ENCODE peak calls at places on chromosomes 4 and X, in five cellular contexts. One of them, this sample, is unnamed.

GRCh38 chr4:40918330-40918729 is 168.6 kb downstream of the NSUN7 start:
- DNase-seq in HCT116: no peak
- DNase-seq in GM23338: no peak
- DNase-seq in MM.1S: no peak
- DNase-seq in mammary epithelial cell: no peak
- DNase-seq in this sample: peak; percentile 92

GRCh38 chr4:144674711-144675110 is 28.8 kb downstream of the HHIP start:
- DNase-seq in mammary epithelial cell: no peak
- DNase-seq in GM23338: peak; percentile 43
- DNase-seq in MM.1S: no peak
- DNase-seq in HCT116: no peak
- DNase-seq in this sample: no peak

GRCh38 chrX:100647739-100648138 is 3.7 kb downstream of the SRPX2 start:
- DNase-seq in HCT116: no peak
- DNase-seq in mammary epithelial cell: no peak
- DNase-seq in GM23338: no peak
- DNase-seq in MM.1S: no peak
- DNase-seq in this sample: no peak

GRCh38 chr4:186701273-186701672 is 22.4 kb downstream of the FAT1 start:
- DNase-seq in GM23338: peak; percentile 91
- DNase-seq in MM.1S: no peak
- DNase-seq in mammary epithelial cell: no peak
- DNase-seq in HCT116: no peak
- DNase-seq in this sample: peak; percentile 68

GRCh38 chr4:93718233-93718632 is 110.3 kb upstream of the ATOH1 start:
- DNase-seq in mammary epithelial cell: no peak
- DNase-seq in MM.1S: no peak
- DNase-seq in GM23338: no peak
- DNase-seq in HCT116: no peak
- DNase-seq in this sample: no peak

GRCh38 chrX:30713061-30713525 is 59.9 kb downstream of the GK start:
- DNase-seq in HCT116: peak; percentile 21
- DNase-seq in mammary epithelial cell: peak; percentile 32
- DNase-seq in MM.1S: peak; percentile 83
- DNase-seq in GM23338: peak; percentile 73
- DNase-seq in this sample: peak; percentile 76

GRCh38 chr4:183721207-183722081 is 62.4 kb downstream of the TRAPPC11 start:
- DNase-seq in GM23338: peak; percentile 67
- DNase-seq in HCT116: no peak
- DNase-seq in mammary epithelial cell: no peak
- DNase-seq in MM.1S: peak; percentile 74
- DNase-seq in this sample: peak; percentile 71

GRCh38 chr4:188171551-188171950 is 32.3 kb downstream of the TRIML1 start:
- DNase-seq in GM23338: no peak
- DNase-seq in HCT116: no peak
- DNase-seq in MM.1S: no peak
- DNase-seq in mammary epithelial cell: peak; percentile 75
- DNase-seq in this sample: no peak

GRCh38 chr4:8905236-8905772 is 33.7 kb upstream of the HMX1 start:
- DNase-seq in HCT116: no peak
- DNase-seq in MM.1S: no peak
- DNase-seq in mammary epithelial cell: no peak
- DNase-seq in GM23338: no peak
- DNase-seq in this sample: no peak

GRCh38 chr4:105634402-105634801 is 74.1 kb downstream of the INTS12 start:
- DNase-seq in MM.1S: peak; percentile 68
- DNase-seq in HCT116: no peak
- DNase-seq in GM23338: no peak
- DNase-seq in mammary epithelial cell: no peak
- DNase-seq in this sample: no peak

GRCh38 chr4:150126201-150126879 is 48.1 kb downstream of the DCLK2 start:
- DNase-seq in MM.1S: peak; percentile 49
- DNase-seq in GM23338: no peak
- DNase-seq in mammary epithelial cell: no peak
- DNase-seq in HCT116: no peak
- DNase-seq in this sample: no peak

GRCh38 chrX:66728818-66729271 is 90.0 kb upstream of the EDA2R start:
- DNase-seq in MM.1S: peak; percentile 62
- DNase-seq in GM23338: peak; percentile 68
- DNase-seq in mammary epithelial cell: peak; percentile 55
- DNase-seq in HCT116: no peak
- DNase-seq in this sample: peak; percentile 52

GRCh38 chrX:2540426-2540942 is 39.7 kb upstream of the DHRSX start:
- DNase-seq in MM.1S: no peak
- DNase-seq in HCT116: no peak
- DNase-seq in GM23338: no peak
- DNase-seq in mammary epithelial cell: no peak
- DNase-seq in this sample: no peak

GRCh38 chrX:32868524-32868895 is 342.8 kb downstream of the DMD start:
- DNase-seq in HCT116: no peak
- DNase-seq in MM.1S: no peak
- DNase-seq in GM23338: no peak
- DNase-seq in mammary epithelial cell: no peak
- DNase-seq in this sample: no peak

GRCh38 chr4:15231265-15232091 is 196.4 kb upstream of the C1QTNF7 start:
- DNase-seq in mammary epithelial cell: peak; percentile 68
- DNase-seq in HCT116: peak; percentile 64
- DNase-seq in MM.1S: peak; percentile 77
- DNase-seq in GM23338: peak; percentile 92
- DNase-seq in this sample: peak; percentile 91

GRCh38 chr4:56821394-56822263 is at the start of gene SPINK2:
- DNase-seq in HCT116: peak; percentile 44
- DNase-seq in GM23338: peak; percentile 93
- DNase-seq in MM.1S: peak; percentile 81
- DNase-seq in mammary epithelial cell: no peak
- DNase-seq in this sample: peak; percentile 7

GRCh38 chr4:101348367-101348827 is 1.1 kb upstream of the PPP3CA start:
- DNase-seq in mammary epithelial cell: peak; percentile 40
- DNase-seq in GM23338: peak; percentile 52
- DNase-seq in MM.1S: no peak
- DNase-seq in HCT116: no peak
- DNase-seq in this sample: peak; percentile 35

GRCh38 chr4:76709454-76709853 is 188.5 kb downstream of the SOWAHB start:
- DNase-seq in MM.1S: no peak
- DNase-seq in GM23338: no peak
- DNase-seq in mammary epithelial cell: no peak
- DNase-seq in HCT116: no peak
- DNase-seq in this sample: no peak

GRCh38 chrX:104359124-104359523 is 104.4 kb upstream of the ESX1 start:
- DNase-seq in GM23338: no peak
- DNase-seq in MM.1S: no peak
- DNase-seq in mammary epithelial cell: no peak
- DNase-seq in HCT116: no peak
- DNase-seq in this sample: no peak
- TF ChIP-seq EZH2 in GM23338: no peak
- TF ChIP-seq EZH2 in MM.1S: no peak
- TF ChIP-seq EZH2 in mammary epithelial cell: no peak
- TF ChIP-seq EZH2 in HCT116: no peak
- TF ChIP-seq EZH2 in this sample: no peak

GRCh38 chrX:18884916-18885315 is 99.0 kb downstream of the PHKA2 start:
- DNase-seq in MM.1S: no peak
- DNase-seq in GM23338: no peak
- DNase-seq in HCT116: no peak
- DNase-seq in mammary epithelial cell: no peak
- DNase-seq in this sample: no peak
- H3K27ac ChIP-seq in MM.1S: peak overlapping the region; percentile 96
- H3K27ac ChIP-seq in GM23338: no peak overlapping the region
- H3K27ac ChIP-seq in HCT116: no peak overlapping the region
- H3K27ac ChIP-seq in mammary epithelial cell: no peak overlapping the region
- H3K27ac ChIP-seq in this sample: no peak overlapping the region

DNA sequence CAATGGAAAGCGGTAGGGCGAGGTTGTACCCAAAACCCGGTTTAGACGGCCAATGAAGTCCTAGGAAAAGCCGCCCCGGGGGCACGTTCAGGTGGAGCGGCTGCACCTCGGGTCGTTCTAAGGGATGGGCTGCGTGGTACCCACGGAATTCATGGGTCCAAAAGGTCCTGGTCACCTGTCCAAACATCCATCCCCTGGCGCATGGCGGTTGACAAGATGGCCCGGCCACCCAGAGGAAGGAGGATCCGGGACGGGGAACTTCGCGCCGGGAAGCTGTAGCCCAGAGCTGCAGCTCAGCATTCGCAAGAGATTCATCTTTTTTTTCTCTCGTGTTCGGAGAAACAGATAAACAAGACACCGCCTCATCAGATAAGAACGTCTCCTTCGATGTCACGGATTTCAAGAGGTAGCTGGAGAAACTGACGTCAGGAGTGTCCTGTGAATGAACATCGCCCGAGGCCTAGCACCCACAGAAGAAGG is 10.9 kb downstream of the PITX2 start:
- DNase-seq in mammary epithelial cell: no peak
- DNase-seq in MM.1S: no peak
- DNase-seq in GM23338: peak; percentile 48
- DNase-seq in HCT116: no peak
- DNase-seq in this sample: no peak
- TF ChIP-seq EZH2 in mammary epithelial cell: peak; percentile 62
- TF ChIP-seq EZH2 in MM.1S: no peak
- TF ChIP-seq EZH2 in GM23338: peak; percentile 89
- TF ChIP-seq EZH2 in HCT116: no peak
- TF ChIP-seq EZH2 in this sample: no peak

DNA sequence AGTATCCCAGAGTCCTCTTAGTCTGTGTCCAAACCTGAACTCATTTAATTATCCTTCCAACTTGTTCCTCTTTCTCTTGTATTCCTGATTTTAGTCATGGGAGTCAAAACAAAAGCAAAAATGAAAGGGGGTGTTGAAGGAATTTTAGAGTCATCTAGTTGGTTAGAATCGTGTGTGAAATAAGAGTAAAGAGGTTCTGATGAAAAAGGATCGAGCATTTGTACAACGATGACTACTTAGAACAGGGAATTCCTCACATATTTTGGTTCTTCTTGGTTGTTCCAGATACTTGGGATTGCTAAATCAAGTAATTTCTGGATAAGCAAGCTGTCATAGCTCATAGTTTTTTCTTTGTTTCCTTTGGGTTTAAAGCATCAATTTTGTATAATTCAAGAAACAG is 194.4 kb downstream of the BCOR start:
- DNase-seq in MM.1S: no peak
- DNase-seq in HCT116: no peak
- DNase-seq in mammary epithelial cell: peak; percentile 41
- DNase-seq in GM23338: no peak
- DNase-seq in this sample: no peak
- H3K27ac ChIP-seq in MM.1S: no peak overlapping the region
- H3K27ac ChIP-seq in HCT116: no peak overlapping the region
- H3K27ac ChIP-seq in mammary epithelial cell: no peak overlapping the region
- H3K27ac ChIP-seq in GM23338: no peak overlapping the region
- H3K27ac ChIP-seq in this sample: no peak overlapping the region

GRCh38 chr4:2059034-2059725 is at the start of gene NAT8L:
- DNase-seq in mammary epithelial cell: no peak
- DNase-seq in HCT116: peak; percentile 21
- DNase-seq in MM.1S: no peak
- DNase-seq in GM23338: peak; percentile 83
- DNase-seq in this sample: peak; percentile 55

GRCh38 chr4:2062168-2062807 is 3.2 kb downstream of the NAT8L start:
- DNase-seq in MM.1S: no peak
- DNase-seq in GM23338: no peak
- DNase-seq in HCT116: no peak
- DNase-seq in mammary epithelial cell: no peak
- DNase-seq in this sample: no peak

GRCh38 chr4:2059726-2060577 is 825 bp downstream of the NAT8L start:
- DNase-seq in MM.1S: no peak
- DNase-seq in GM23338: peak; percentile 54
- DNase-seq in HCT116: no peak
- DNase-seq in mammary epithelial cell: no peak
- DNase-seq in this sample: peak; percentile 41

GRCh38 chr4:2061208-2062131 is 2.3 kb downstream of the NAT8L start:
- DNase-seq in MM.1S: no peak
- DNase-seq in HCT116: no peak
- DNase-seq in mammary epithelial cell: no peak
- DNase-seq in GM23338: no peak
- DNase-seq in this sample: no peak

DNA sequence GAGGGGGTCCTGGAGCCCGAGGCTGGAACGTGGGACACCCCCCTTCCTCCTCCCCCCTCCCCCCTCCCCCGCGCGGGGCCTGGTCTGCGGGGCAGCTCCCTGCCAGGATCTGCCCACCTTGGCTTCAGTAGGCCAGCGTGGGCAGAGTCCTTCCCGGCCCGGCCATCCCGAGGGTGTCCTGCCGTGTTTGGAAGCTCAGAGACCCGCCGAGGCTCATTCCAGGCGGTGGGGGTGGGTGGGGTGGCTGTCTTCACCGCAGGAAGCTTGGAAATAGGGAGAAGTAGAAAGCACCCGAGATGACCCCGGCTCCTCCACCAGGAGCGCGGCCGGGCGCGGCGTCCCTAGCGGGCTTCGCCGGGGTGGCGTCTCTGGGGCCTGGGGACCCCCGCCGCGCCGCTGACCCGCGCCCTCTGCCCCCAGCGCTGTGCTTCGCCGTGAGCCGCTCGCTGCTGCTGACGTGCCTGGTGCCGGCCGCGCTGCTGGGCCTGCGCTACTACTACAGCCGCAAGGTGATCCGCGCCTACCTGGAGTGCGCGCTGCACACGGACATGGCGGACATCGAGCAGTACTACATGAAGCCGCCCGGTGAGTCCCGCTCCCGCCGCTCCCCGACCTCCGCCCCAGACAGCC is 1.6 kb downstream of the NAT8L start:
- DNase-seq in HCT116: no peak
- DNase-seq in MM.1S: no peak
- DNase-seq in mammary epithelial cell: no peak
- DNase-seq in GM23338: peak; percentile 84
- DNase-seq in this sample: no peak
- TF ChIP-seq EZH2 in HCT116: no peak
- TF ChIP-seq EZH2 in MM.1S: no peak
- TF ChIP-seq EZH2 in mammary epithelial cell: no peak
- TF ChIP-seq EZH2 in GM23338: no peak
- TF ChIP-seq EZH2 in this sample: no peak

GRCh38 chr4:5998333-5998936 is 19.8 kb downstream of the C4orf50 start:
- DNase-seq in GM23338: peak; percentile 85
- DNase-seq in HCT116: peak; percentile 45
- DNase-seq in MM.1S: peak; percentile 62
- DNase-seq in mammary epithelial cell: peak; percentile 20
- DNase-seq in this sample: peak; percentile 77
- H3K27ac ChIP-seq in GM23338: no peak overlapping the region
- H3K27ac ChIP-seq in HCT116: no peak overlapping the region
- H3K27ac ChIP-seq in MM.1S: no peak overlapping the region
- H3K27ac ChIP-seq in mammary epithelial cell: no peak overlapping the region
- H3K27ac ChIP-seq in this sample: no peak overlapping the region

GRCh38 chr4:173511787-173512361 is 18.2 kb downstream of the HAND2 start:
- DNase-seq in mammary epithelial cell: no peak
- DNase-seq in GM23338: no peak
- DNase-seq in HCT116: no peak
- DNase-seq in MM.1S: no peak
- DNase-seq in this sample: no peak

GRCh38 chr4:173507471-173508385 is 22.3 kb downstream of the HAND2 start:
- DNase-seq in GM23338: peak; percentile 71
- DNase-seq in MM.1S: no peak
- DNase-seq in HCT116: no peak
- DNase-seq in mammary epithelial cell: no peak
- DNase-seq in this sample: no peak

GRCh38 chr4:173506780-173507211 is 23.2 kb downstream of the HAND2 start:
- DNase-seq in mammary epithelial cell: no peak
- DNase-seq in MM.1S: no peak
- DNase-seq in GM23338: peak; percentile 44
- DNase-seq in HCT116: no peak
- DNase-seq in this sample: no peak

GRCh38 chr4:173508386-173509002 is 21.5 kb downstream of the HAND2 start:
- DNase-seq in GM23338: peak; percentile 50
- DNase-seq in mammary epithelial cell: no peak
- DNase-seq in HCT116: no peak
- DNase-seq in MM.1S: no peak
- DNase-seq in this sample: no peak

GRCh38 chr4:173509031-173510001 is 20.7 kb downstream of the HAND2 start:
- DNase-seq in mammary epithelial cell: no peak
- DNase-seq in HCT116: no peak
- DNase-seq in MM.1S: no peak
- DNase-seq in GM23338: peak; percentile 72
- DNase-seq in this sample: no peak
- TF ChIP-seq EZH2 in mammary epithelial cell: peak; percentile 25
- TF ChIP-seq EZH2 in HCT116: no peak
- TF ChIP-seq EZH2 in MM.1S: no peak
- TF ChIP-seq EZH2 in GM23338: peak; percentile 100
- TF ChIP-seq EZH2 in this sample: no peak

This sample was measured in A673.